ENCODE peak calls at places on chromosomes 6 and 20, in four cellular contexts. K is activated naive CD4-positive, alpha-beta T cell treated with anti-CD3 and anti-CD28 coated beads, Interleukin-2, amount 10 ng/mL, durations not matched to agents 7 days and 5 days; M is fibroblast of lung; N is anterior cingulate cortex. U is an unnamed sample.

GRCh38 chr6:129620234-129620610 is 89.8 kb downstream of the ARHGAP18 start:
- DNase-seq in K (no peak), M (no peak), N (no peak), U (no peak)

GRCh38 chr6:124131259-124131658 is 327.6 kb downstream of the NKAIN2 start:
- DNase-seq in K (no peak), M (peak), N (no peak), U (no peak)

GRCh38 chr6:158476389-158476788 is 83.5 kb upstream of the TMEM181 start:
- DNase-seq in K (no peak), M (no peak), N (no peak), U (no peak)

GRCh38 chr6:85389180-85389797 is 60.6 kb upstream of the NT5E start:
- DNase-seq in K (no peak), M (no peak), N (no peak), U (no peak)

GRCh38 chr6:110649704-110650103 is 165.6 kb downstream of the CDK19 start:
- DNase-seq in K (no peak), M (no peak), N (no peak), U (no peak)

GRCh38 chr20:59006864-59007757 is at the start of gene CTSZ:
- DNase-seq in K (peak), M (peak), N (no peak), U (no peak)

GRCh38 chr20:38117635-38118034 is 47.4 kb downstream of the TGM2 start:
- DNase-seq in K (no peak), M (peak), N (no peak), U (no peak)

GRCh38 chr6:53718597-53719460 is 53.3 kb upstream of the KLHL31 start:
- DNase-seq in K (peak), M (peak), N (no peak), U (no peak)

GRCh38 chr6:35385457-35386202 is 43.3 kb downstream of the PPARD start:
- DNase-seq in K (no peak), M (peak), N (no peak), U (no peak)

GRCh38 chr20:23050847-23051627 is 1.6 kb upstream of the THBD start:
- DNase-seq in K (peak), M (peak), N (no peak), U (peak)

GRCh38 chr20:1310506-1311190 is 18.3 kb downstream of the SDCBP2 start:
- DNase-seq in K (no peak), M (no peak), N (no peak), U (no peak)

GRCh38 chr6:128500017-128500416 is 20.4 kb downstream of the PTPRK start:
- DNase-seq in K (no peak), M (peak), N (no peak), U (no peak)

GRCh38 chr6:137926207-137926731 is 59.2 kb downstream of the TNFAIP3 start:
- DNase-seq in K (no peak), M (peak), N (no peak), U (no peak)

GRCh38 chr6:154307696-154308425 is 48.7 kb downstream of the IPCEF1 start:
- DNase-seq in K (no peak), M (no peak), N (no peak), U (no peak)

GRCh38 chr6:117906454-117906904 is 585 bp upstream of the SLC35F1 start:
- DNase-seq in K (no peak), M (no peak), N (no peak), U (no peak)

GRCh38 chr20:53865905-53866786 is 204.2 kb downstream of the BCAS1 start:
- DNase-seq in K (no peak), M (peak), N (no peak), U (peak)

GRCh38 chr6:89239338-89239737 is 22.2 kb upstream of the GABRR1 start:
- DNase-seq in K (peak), M (no peak), N (no peak), U (no peak)

GRCh38 chr6:13398421-13398994 is 70.2 kb upstream of the TBC1D7 start:
- DNase-seq in K (no peak), M (no peak), N (no peak), U (no peak)

GRCh38 chr6:141488466-141488865 is 644.3 kb upstream of the GJE1 start:
- DNase-seq in K (no peak), M (no peak), N (no peak), U (no peak)

GRCh38 chr6:109718991-109719390 is 27.9 kb downstream of the FIG4 start:
- DNase-seq in K (no peak), M (no peak), N (no peak), U (no peak)

GRCh38 chr6:34246563-34247391 is 2.0 kb downstream of the SMIM29 start:
- DNase-seq in K (peak), M (no peak), N (no peak), U (peak)

GRCh38 chr20:47093567-47093966 is 198.9 kb downstream of the EYA2 start:
- DNase-seq in K (no peak), M (no peak), N (no peak), U (no peak)

GRCh38 chr6:29845405-29846006 is 17.9 kb downstream of the HLA-G start:
- DNase-seq in K (peak), M (no peak), N (no peak), U (no peak)

GRCh38 chr6:27260836-27261375 is 13.4 kb downstream of the PRSS16 start:
- DNase-seq in K (no peak), M (no peak), N (no peak), U (no peak)

GRCh38 chr20:17571153-17571527 is 1.3 kb downstream of the DSTN start:
- DNase-seq in K (peak), M (peak), N (no peak), U (no peak)

GRCh38 chr6:154555075-154555677 is 44.7 kb upstream of the CNKSR3 start:
- DNase-seq in K (no peak), M (peak), N (no peak), U (no peak)

GRCh38 chr6:158849899-158850806 is 31.0 kb upstream of the EZR start:
- DNase-seq in K (peak), M (peak), N (no peak), U (no peak)

GRCh38 chr6:111784423-111784822 is 88.8 kb downstream of the FYN start:
- DNase-seq in K (no peak), M (peak), N (no peak), U (no peak)

GRCh38 chr20:39800548-39800947 is 838.4 kb downstream of the DHX35 start:
- DNase-seq in K (no peak), M (peak), N (no peak), U (no peak)

GRCh38 chr6:163501440-163501839 is 86.9 kb downstream of the QKI start:
- DNase-seq in K (no peak), M (no peak), N (no peak), U (no peak)

GRCh38 chr6:13355043-13355945 is 27.0 kb upstream of the TBC1D7 start:
- DNase-seq in K (peak), M (peak), N (no peak), U (no peak)

GRCh38 chr6:160462551-160463109 is 114.5 kb downstream of the SLC22A3 start:
- DNase-seq in K (peak), M (peak), N (no peak), U (no peak)

GRCh38 chr6:19999319-20000191 is 162.4 kb downstream of the ID4 start:
- DNase-seq in K (peak), M (no peak), N (no peak), U (no peak)

U was measured in nucleus accumbens.